ENCODE peak calls at places on chromosomes 13 and 19, in five cellular contexts. E is GM12878, C is K562, T is H1, R is HepG2. W is an unnamed sample.

GRCh38 chr19:55146078-55146647 is 2.8 kb downstream of the TNNT1 start:
- DNase-seq in E (no peak), C (peak), T (no peak), R (no peak), W (peak)

GRCh38 chr13:49113526-49114286 is 106.4 kb upstream of the MLNR start:
- DNase-seq in E (no peak), C (no peak), T (no peak), R (peak), W (no peak)

GRCh38 chr13:30872685-30873443 is 33.2 kb upstream of the MEDAG start:
- DNase-seq in E (no peak), C (no peak), T (no peak), R (peak), W (no peak)

GRCh38 chr13:41071775-41072174 is 10.5 kb downstream of the WBP4 start:
- DNase-seq in E (no peak), C (no peak), T (no peak), R (no peak), W (no peak)

GRCh38 chr13:39377699-39378098 is 225.3 kb downstream of the LHFPL6 start:
- DNase-seq in E (no peak), C (no peak), T (no peak), R (no peak), W (no peak)

GRCh38 chr13:25987987-25988386 is 63.8 kb downstream of the SHISA2 start:
- DNase-seq in E (no peak), C (no peak), T (no peak), R (no peak), W (no peak)

GRCh38 chr13:106917673-106918652 is 350.0 kb upstream of the ARGLU1 start:
- DNase-seq in E (no peak), C (peak), T (peak), R (no peak), W (peak)

GRCh38 chr13:40582531-40582930 is 83.9 kb downstream of the FOXO1 start:
- DNase-seq in E (no peak), C (no peak), T (no peak), R (no peak), W (no peak)

GRCh38 chr19:10430505-10431253 is 10.3 kb downstream of the PDE4A start:
- DNase-seq in E (no peak), C (peak), T (no peak), R (no peak), W (no peak)

GRCh38 chr19:39998511-39998910 is 1.7 kb downstream of the ZNF546 start:
- DNase-seq in E (no peak), C (no peak), T (no peak), R (no peak), W (no peak)

GRCh38 chr13:40781717-40782116 is 7.7 kb upstream of the SLC25A15 start:
- DNase-seq in E (no peak), C (no peak), T (no peak), R (no peak), W (no peak)

GRCh38 chr13:50291611-50292010 is 276.4 kb downstream of the KCNRG start:
- DNase-seq in E (no peak), C (no peak), T (no peak), R (no peak), W (no peak)

GRCh38 chr19:9075064-9075964 is 11.5 kb upstream of the OR1M1 start:
- DNase-seq in E (no peak), C (peak), T (peak), R (peak), W (no peak)

GRCh38 chr13:28530729-28531194 is 35.8 kb upstream of the FLT1 start:
- DNase-seq in E (no peak), C (no peak), T (no peak), R (no peak), W (no peak)

GRCh38 chr19:17873661-17874422 is 2.1 kb downstream of the SLC5A5 start:
- DNase-seq in E (no peak), C (peak), T (no peak), R (no peak), W (peak)

GRCh38 chr13:50131998-50132936 is 117.0 kb downstream of the KCNRG start:
- DNase-seq in E (no peak), C (no peak), T (no peak), R (no peak), W (no peak)

GRCh38 chr19:21519488-21519887 is 14.1 kb downstream of the ZNF429 start:
- DNase-seq in E (no peak), C (no peak), T (no peak), R (no peak), W (no peak)

GRCh38 chr13:70338608-70339007 is 230.4 kb upstream of the KLHL1 start:
- DNase-seq in E (no peak), C (no peak), T (no peak), R (no peak), W (no peak)

GRCh38 chr13:36746051-36746450 is 72.2 kb downstream of the SERTM1 start:
- DNase-seq in E (no peak), C (no peak), T (no peak), R (no peak), W (no peak)

GRCh38 chr13:93249259-93249917 is 22.8 kb downstream of the GPC6 start:
- DNase-seq in E (no peak), C (no peak), T (no peak), R (peak), W (no peak)

GRCh38 chr13:106083620-106084350 is 451.7 kb downstream of the EFNB2 start:
- DNase-seq in E (no peak), C (no peak), T (no peak), R (peak), W (no peak)

GRCh38 chr13:48741377-48741776 is 87.6 kb downstream of the CYSLTR2 start:
- DNase-seq in E (no peak), C (no peak), T (no peak), R (no peak), W (no peak)

GRCh38 chr13:77860621-77861020 is 58.0 kb downstream of the EDNRB start:
- DNase-seq in E (no peak), C (no peak), T (no peak), R (no peak), W (no peak)

GRCh38 chr13:99548448-99548847 is 47.2 kb downstream of the TM9SF2 start:
- DNase-seq in E (peak), C (no peak), T (no peak), R (no peak), W (no peak)

GRCh38 chr19:6739884-6740588 is 556 bp downstream of the TRIP10 start:
- DNase-seq in E (no peak), C (peak), T (no peak), R (no peak), W (no peak)

GRCh38 chr19:6737873-6738725 is 719 bp upstream of the GPR108 start:
- DNase-seq in E (no peak), C (peak), T (no peak), R (peak), W (no peak)

GRCh38 chr19:6740589-6741348 is 1.3 kb downstream of the TRIP10 start:
- DNase-seq in E (no peak), C (peak), T (no peak), R (no peak), W (no peak)

GRCh38 chr19:6738726-6739389 is 622 bp upstream of the TRIP10 start:
- DNase-seq in E (no peak), C (no peak), T (no peak), R (no peak), W (no peak)

DNA sequence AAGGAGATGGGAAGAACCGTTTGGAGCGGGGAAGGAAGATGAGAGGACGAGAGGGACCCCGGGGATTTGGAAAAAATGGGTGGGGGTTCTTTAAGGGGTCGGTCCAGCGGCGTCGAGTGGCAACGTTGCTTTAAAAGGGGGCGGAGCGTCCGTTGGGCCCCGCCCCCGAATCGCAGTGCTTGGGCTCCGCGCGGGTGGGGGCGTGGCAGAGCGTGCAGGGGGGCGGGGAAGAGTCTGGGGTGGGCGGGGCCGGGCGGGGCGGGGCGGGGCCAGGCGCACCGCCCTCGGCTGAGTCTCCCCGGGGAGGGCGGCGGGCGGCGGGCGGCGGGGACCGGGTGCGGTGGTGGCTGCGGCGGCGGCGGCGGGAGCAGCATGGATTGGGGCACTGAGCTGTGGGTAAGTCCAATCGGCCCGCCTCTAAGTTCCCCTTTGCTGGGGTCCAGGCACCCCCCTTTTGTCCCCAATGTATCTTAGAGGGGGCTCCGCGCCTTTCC is at the start of gene TRIP10:
- DNase-seq in E (no peak), C (peak), T (no peak), R (peak), W (peak)
- TF ChIP-seq POLR2A in E (peak), C (peak), T (no peak), R (peak), W (no peak)

DNA sequence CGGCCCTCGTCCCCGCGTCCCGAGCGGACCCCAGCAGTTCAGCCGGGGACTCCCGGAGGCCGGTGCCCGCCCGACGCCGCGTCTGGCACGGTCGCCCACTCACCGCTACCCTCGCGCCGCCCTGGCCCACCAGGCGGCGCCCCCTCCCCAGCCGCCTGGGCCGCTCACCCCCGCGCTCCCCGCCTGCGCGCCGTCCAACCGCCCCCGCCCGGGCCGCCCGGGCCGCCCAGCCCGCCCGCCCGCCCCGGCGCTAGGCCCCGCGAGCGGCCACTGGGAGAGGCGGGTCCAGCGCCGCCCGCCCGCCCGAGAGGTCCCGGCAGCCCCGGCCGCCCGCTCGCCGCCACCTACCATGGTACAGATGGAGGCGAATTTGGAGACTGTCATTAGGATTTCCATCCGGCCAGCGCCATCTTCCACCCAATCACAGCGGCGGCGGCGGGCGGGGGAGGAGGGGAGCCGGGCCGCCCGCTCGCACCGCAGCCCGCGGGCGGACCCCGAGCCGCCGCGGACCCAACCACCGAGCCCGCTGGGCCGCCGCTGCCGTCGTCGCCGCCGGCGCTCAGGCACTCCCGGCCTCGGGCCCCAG is at the start of gene USP12:
- DNase-seq in E (no peak), C (peak), T (no peak), R (no peak), W (peak)
- TF ChIP-seq TAF1 in E (no peak), C (no peak), T (peak), R (no peak), W (no peak)

DNA sequence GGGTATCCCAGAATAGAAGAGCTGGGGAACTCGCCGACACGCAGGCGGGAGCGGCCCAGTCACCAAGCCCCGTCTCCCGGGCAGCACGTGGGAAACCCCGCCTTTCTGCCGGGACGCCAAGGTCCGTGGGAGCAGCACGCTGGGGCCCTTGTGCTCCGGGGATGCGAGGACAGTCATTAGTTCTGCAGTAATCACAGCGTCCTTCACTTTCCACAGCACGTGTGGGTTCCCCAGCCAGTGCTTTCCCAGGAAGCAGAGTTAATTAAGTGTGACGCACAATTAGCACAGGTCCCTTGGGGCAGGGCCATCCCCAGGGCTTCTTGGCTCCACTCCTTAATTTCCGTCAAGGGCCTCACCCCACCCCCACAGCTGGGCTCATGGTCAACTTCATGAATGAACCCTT is 64.3 kb upstream of the C13orf46 start:
- DNase-seq in E (no peak), C (no peak), T (no peak), R (no peak), W (no peak)
- TF ChIP-seq POLR2AphosphoS5 in E (no peak), C (no peak), T (no peak), R (no peak), W (no peak)

DNA sequence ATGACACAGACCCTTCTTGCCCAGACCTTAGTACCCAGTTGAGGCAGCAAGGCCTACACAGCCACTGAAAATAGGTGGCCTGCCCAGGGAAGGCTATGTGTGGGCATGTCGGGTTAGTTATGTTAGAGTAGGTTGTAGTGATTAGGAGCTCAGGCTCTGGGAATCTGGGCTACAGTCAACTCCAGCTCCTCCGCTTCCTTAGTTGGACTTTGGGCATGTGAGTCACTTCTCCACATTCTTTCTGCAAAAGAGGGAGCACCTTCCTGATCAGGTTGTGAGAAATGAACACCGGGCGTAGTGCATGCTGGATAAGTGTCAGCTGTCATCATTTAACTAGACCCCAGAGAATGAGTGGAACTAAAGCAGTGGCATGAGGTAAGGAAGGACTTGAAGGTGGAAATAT is 64.8 kb downstream of the ARHGAP35 start:
- DNase-seq in E (no peak), C (no peak), T (no peak), R (peak), W (no peak)
- TF ChIP-seq POLR2A in E (no peak), C (no peak), T (no peak), R (no peak), W (no peak)

DNA sequence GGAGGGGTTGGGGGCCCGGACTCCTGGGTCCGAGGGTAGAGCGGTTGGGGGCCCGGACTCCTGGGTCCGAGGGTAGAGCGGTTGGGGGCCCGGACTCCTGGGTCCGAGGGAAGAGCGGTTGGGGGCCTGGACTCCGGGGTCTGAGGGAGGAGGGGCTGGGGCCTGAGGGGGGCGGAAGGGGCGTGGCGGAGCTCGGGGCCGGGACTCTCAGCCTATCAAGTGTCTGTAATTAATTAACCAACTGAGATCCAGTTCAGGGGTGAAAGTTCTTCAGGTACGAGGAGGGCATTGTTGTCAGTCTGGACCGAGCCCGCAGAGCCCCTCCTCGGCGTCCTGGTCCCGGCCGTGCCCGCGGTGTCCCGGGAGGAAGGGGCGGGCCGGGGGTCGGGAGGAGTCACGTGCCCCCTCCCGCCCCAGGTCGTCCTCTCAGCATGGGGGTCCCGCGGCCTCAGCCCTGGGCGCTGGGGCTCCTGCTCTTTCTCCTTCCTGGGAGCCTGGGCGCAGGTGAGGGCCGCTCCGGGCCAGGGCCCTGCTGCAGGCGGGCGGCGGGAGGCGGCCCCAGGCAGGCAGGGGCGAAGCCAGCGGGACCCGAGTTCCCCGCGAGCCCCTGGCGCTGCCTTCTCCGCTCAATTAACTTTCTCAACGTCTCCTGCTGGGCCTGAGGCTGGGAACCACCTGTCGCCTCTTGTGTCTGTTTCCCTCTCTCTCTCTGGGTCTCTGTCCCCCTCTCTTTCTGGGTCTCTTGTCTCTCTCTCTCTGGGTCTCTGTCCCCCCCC is 697 bp downstream of the FCGRT start:
- DNase-seq in E (no peak), C (peak), T (no peak), R (peak), W (no peak)
- TF ChIP-seq TAF1 in E (no peak), C (no peak), T (peak), R (peak), W (no peak)

DNA sequence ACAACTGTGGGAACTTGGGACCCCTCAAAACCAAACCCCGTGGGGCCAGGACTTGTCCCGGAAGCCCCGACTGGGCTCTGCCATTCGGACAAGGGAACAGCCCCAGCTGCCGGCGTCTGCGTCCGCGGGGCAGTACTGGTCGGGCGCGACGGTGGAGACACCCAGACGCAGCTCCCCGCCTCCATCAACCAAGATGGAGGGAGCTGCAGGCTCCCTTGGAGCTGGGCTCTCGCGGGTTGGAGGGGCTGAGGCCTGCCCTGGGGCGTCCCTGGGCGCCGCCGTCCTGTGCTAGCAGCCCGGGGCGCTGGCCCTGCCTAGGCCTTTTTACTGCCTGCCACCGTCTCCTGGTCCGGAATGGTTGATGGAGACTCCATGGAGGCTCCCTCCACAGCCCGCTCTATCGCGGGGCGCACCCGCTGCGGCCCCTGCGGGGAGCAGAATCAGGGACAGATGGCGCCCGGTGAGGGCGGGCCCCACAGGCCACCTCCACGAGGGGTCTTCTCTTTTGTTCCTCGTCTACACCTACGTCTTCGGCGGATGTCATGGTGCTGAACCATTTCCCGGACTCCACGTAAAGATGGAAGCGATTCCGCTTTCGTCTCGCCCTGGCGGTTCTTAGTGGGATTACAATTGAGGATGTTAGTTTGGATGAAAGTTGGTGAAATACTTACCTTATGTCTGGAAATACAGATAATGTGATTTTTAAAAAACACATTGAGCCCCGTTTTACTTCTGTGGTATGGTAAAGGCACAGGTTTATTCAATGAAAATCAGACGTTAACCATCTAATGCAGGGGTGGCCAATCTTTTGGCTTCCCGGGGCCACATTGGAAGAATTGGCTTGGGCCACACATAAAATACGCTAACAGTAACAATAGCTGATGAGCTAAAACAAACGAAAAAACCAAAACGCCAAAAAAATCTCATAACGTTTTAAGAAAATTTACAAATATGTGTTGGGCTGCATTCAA is 1.2 kb upstream of the ZMYM5 start:
- DNase-seq in E (no peak), C (peak), T (no peak), R (no peak), W (peak)
- TF ChIP-seq POLR2AphosphoS5 in E (peak), C (peak), T (peak), R (no peak), W (peak)

DNA sequence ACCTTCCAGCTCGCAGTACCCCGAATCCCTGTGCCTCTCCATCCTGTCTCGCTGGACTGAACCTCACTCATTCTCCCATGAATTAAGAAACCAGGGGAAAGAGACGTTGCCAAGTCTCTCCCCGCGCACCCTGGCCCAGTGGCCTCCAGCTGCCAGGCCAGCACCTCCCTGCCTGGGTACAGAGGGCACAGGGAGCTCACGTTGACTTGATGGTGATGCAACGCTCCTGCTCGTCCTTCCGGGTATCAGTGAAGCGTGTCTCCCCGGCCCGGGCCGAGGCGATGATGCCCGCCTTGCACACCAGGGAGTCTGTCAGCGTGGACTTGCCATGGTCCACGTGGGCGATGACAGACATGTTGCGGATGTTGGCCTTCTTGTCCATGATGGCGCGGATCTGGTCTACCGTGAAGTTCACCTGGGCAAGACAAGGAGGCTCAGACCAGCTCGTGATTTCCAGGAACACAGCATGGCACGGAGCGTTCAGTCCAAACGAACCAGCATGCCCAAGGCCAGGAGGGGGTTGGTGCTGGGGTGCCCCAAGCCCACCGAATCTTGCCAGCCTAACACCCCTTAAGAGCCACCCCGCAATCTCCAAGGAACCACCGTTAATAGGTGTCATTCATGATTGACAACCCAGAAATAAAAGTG is 1.2 kb downstream of the EEF2 start:
- DNase-seq in E (no peak), C (peak), T (no peak), R (no peak), W (peak)
- TF ChIP-seq POLR2A in E (peak), C (peak), T (no peak), R (peak), W (peak)